ENCODE peak calls at places on chromosomes 1 and 21, in five cellular contexts. J is heart left ventricle; P is tibial artery; Y is CD4-positive, alpha-beta memory T cell; Q is NT2/D1. E is an unnamed sample.

GRCh38 chr21:45041351-45041805 is 33.0 kb upstream of the ADARB1 start:
- DNase-seq in Y (no peak), J (peak; percentile 76), P (peak; percentile 97), Q (no peak), E (peak; percentile 87)

GRCh38 chr21:45418301-45419071 is 13.5 kb downstream of the COL18A1 start:
- DNase-seq in Q (no peak), J (peak; percentile 52), P (peak; percentile 79), Y (no peak), E (no peak)

GRCh38 chr1:160219062-160219929 is 14.1 kb downstream of the PEA15 start:
- DNase-seq in P (peak; percentile 78), J (no peak), Y (no peak), Q (peak; percentile 71), E (no peak)

GRCh38 chr21:45523411-45524101 is 18.7 kb downstream of the SLC19A1 start:
- DNase-seq in J (peak; percentile 56), P (peak; percentile 63), Q (no peak), Y (no peak), E (no peak)

GRCh38 chr1:198620951-198621824 is 17.7 kb upstream of the PTPRC start:
- DNase-seq in J (peak; percentile 34), P (no peak), Y (peak; percentile 81), Q (no peak), E (no peak)

GRCh38 chr1:88549536-88549935 is 134.5 kb upstream of the PKN2 start:
- DNase-seq in Q (no peak), J (no peak), Y (no peak), P (no peak), E (no peak)

GRCh38 chr1:212288614-212289013 is 3.4 kb downstream of the PPP2R5A start:
- DNase-seq in P (no peak), J (no peak), Y (no peak), Q (no peak), E (no peak)

GRCh38 chr1:162145280-162145965 is 75.9 kb downstream of the NOS1AP start:
- DNase-seq in J (no peak), Y (no peak), P (no peak), Q (peak; percentile 49), E (no peak)

GRCh38 chr1:70319750-70320149 is 34.8 kb downstream of the ANKRD13C start:
- DNase-seq in Q (no peak), Y (no peak), J (no peak), P (no peak), E (no peak)

GRCh38 chr1:232880354-232880753 is 70.1 kb upstream of the NTPCR start:
- DNase-seq in J (no peak), Q (peak; percentile 66), Y (no peak), P (no peak), E (no peak)

GRCh38 chr1:244353572-244354091 is 98.1 kb downstream of the ADSS2 start:
- DNase-seq in Q (peak; percentile 79), J (no peak), Y (no peak), P (peak; percentile 76), E (peak; percentile 30)

GRCh38 chr1:113429461-113430153 is 39.3 kb downstream of the MAGI3 start:
- DNase-seq in Y (no peak), J (no peak), Q (no peak), P (no peak), E (no peak)

GRCh38 chr1:21899267-21899810 is 37.8 kb downstream of the HSPG2 start:
- DNase-seq in J (no peak), P (no peak), Y (no peak), Q (no peak), E (no peak)

GRCh38 chr1:56563045-56563444 is 16.3 kb downstream of the PLPP3 start:
- DNase-seq in Y (no peak), P (no peak), Q (no peak), J (no peak), E (no peak)

GRCh38 chr21:35044128-35044527 is 5.0 kb downstream of the RUNX1 start:
- DNase-seq in Y (no peak), J (no peak), Q (no peak), P (no peak), E (no peak)
- H3K4me1 ChIP-seq in Y (peaks cover 72% of the 10 kb centered on the region), J (no peaks in the 10 kb centered on the region), Q (no peaks in the 10 kb centered on the region), P (peaks cover 6% of the 10 kb centered on the region), E (no peaks in the 10 kb centered on the region)

GRCh38 chr1:39895096-39895495 is 6.6 kb downstream of the MYCL start:
- DNase-seq in J (no peak), Y (no peak), P (no peak), Q (no peak), E (no peak)

GRCh38 chr1:39890267-39890666 is 7.0 kb upstream of the TRIT1 start:
- DNase-seq in Q (no peak), J (no peak), Y (no peak), P (no peak), E (no peak)

GRCh38 chr1:39895731-39896480 is 5.8 kb downstream of the MYCL start:
- DNase-seq in P (no peak), J (no peak), Y (no peak), Q (no peak), E (no peak)

GRCh38 chr1:39890880-39891279 is 7.6 kb upstream of the TRIT1 start:
- DNase-seq in Y (no peak), P (no peak), J (no peak), Q (no peak), E (no peak)

GRCh38 chr1:39892611-39893595 is 8.8 kb downstream of the MYCL start:
- DNase-seq in Q (peak; percentile 95), Y (no peak), J (no peak), P (no peak), E (no peak)
- H3K4me1 ChIP-seq in Q (peaks cover 22% of the 10 kb centered on the region), Y (no peaks in the 10 kb centered on the region), J (no peaks in the 10 kb centered on the region), P (no peaks in the 10 kb centered on the region), E (no peaks in the 10 kb centered on the region)

GRCh38 chr1:27150641-27151040 is 4.3 kb downstream of the SLC9A1 start:
- DNase-seq in P (no peak), J (no peak), Y (no peak), Q (no peak), E (no peak)
- H3K4me1 ChIP-seq in P (peaks cover 30% of the 10 kb centered on the region), J (peaks cover 83% of the 10 kb centered on the region), Y (peaks cover 67% of the 10 kb centered on the region), Q (peaks cover 28% of the 10 kb centered on the region), E (no peaks in the 10 kb centered on the region)

GRCh38 chr1:2580691-2581090 is 5.9 kb upstream of the PRXL2B start:
- DNase-seq in P (no peak), J (no peak), Y (no peak), Q (no peak), E (no peak)
- H3K4me1 ChIP-seq in P (peaks cover 7% of the 10 kb centered on the region), J (peaks cover 29% of the 10 kb centered on the region), Y (peaks cover 84% of the 10 kb centered on the region), Q (peaks cover 3% of the 10 kb centered on the region), E (peaks cover 4% of the 10 kb centered on the region)

GRCh38 chr1:87202922-87203655 is 125.6 kb upstream of the LMO4 start:
- DNase-seq in Y (no peak), Q (no peak), P (no peak), J (no peak), E (no peak)
- H3K4me1 ChIP-seq in Y (no peaks in the 10 kb centered on the region), Q (no peaks in the 10 kb centered on the region), P (no peaks in the 10 kb centered on the region), J (no peaks in the 10 kb centered on the region), E (no peaks in the 10 kb centered on the region)

DNA sequence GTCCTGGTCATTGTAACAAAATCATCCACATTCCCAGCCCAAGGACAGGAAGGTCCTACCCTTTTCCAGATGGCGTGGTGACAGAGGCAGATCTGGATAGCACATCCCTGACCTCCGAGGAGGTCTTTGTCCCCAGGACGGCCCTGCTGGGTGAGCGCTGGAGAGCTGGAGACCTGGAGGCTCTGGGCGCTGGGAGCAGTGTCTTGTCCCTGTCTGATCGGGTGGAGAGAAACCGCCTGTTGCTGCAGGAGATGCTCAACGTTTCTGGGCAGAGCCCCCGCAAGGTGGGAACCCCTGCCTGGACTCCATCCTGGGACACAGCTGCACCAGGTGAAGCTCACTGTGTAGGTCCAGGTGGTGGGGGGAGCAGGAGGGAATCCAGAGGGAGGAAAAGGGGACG is 4.1 kb downstream of the KIAA1614 start:
- DNase-seq in P (no peak), Y (no peak), Q (no peak), J (peak; percentile 21), E (no peak)
- H3K4me1 ChIP-seq in P (no peaks in the 10 kb centered on the region), Y (no peaks in the 10 kb centered on the region), Q (peaks cover 22% of the 10 kb centered on the region), J (no peaks in the 10 kb centered on the region), E (no peaks in the 10 kb centered on the region)